ENCODE peak calls at places on chromosomes 5 and 9, in ten cellular contexts. L is GM23338; F is NCI-H1694 treated with DMSO at 0.1 percent for 48 hours; H is NCI-H1092 treated with DMSO at 0.1 percent for 48 hours; I is stimulated activated CD8-positive, alpha-beta memory T cell treated with anti-CD3 and anti-CD28 coated beads, Interleukin-4, amount 100 ng/mL, for 1 hour; W is NAMALWA; C is suprapubic skin; U is left ventricle myocardium inferior; V is amniotic stem cell; Y is cardiac muscle cell. R is an unnamed sample.

GRCh38 chr5:168829922-168830417 is 250.8 kb upstream of the PANK3 start:
- DNase-seq in L (no peak), F (no peak), H (no peak), I (no peak), W (no peak), C (no peak), U (no peak), V (no peak), Y (no peak), R (no peak)

GRCh38 chr9:18343799-18344198 is 130.2 kb upstream of the ADAMTSL1 start:
- DNase-seq in L (no peak), F (no peak), H (no peak), I (no peak), W (no peak), C (no peak), U (no peak), V (no peak), Y (no peak), R (no peak)

GRCh38 chr9:20646656-20647055 is 24.4 kb upstream of the MLLT3 start:
- DNase-seq in L (peak), F (no peak), H (no peak), I (no peak), W (no peak), C (no peak), U (no peak), V (no peak), Y (peak), R (no peak)

GRCh38 chr5:127885176-127885575 is 182.0 kb downstream of the CCDC192 start:
- DNase-seq in L (no peak), F (peak), H (peak), I (no peak), W (no peak), C (no peak), U (no peak), V (no peak), Y (no peak), R (peak)

GRCh38 chr9:126860757-126861466 is 473 bp downstream of the ZBTB34 start:
- DNase-seq in L (peak), F (no peak), H (no peak), I (no peak), W (peak), C (no peak), U (no peak), V (no peak), Y (peak), R (no peak)

GRCh38 chr5:179143446-179143845 is 83.3 kb downstream of the ZNF354C start:
- DNase-seq in L (peak), F (no peak), H (no peak), I (no peak), W (peak), C (no peak), U (no peak), V (no peak), Y (peak), R (no peak)

GRCh38 chr5:29805804-29806203 is 1387.7 kb upstream of the CDH6 start:
- DNase-seq in L (no peak), F (no peak), H (no peak), I (no peak), W (no peak), C (no peak), U (no peak), V (no peak), Y (no peak), R (no peak)

GRCh38 chr5:71663166-71663565 is 55.9 kb upstream of the CARTPT start:
- DNase-seq in L (no peak), F (no peak), H (no peak), I (no peak), W (no peak), C (no peak), U (no peak), V (no peak), Y (no peak), R (no peak)

R was measured in DMS 273 treated with DMSO at 0.1 percent for 48 hours.